ENCODE peak calls at places on chromosomes 1 and 21, in ten cellular contexts. W is uterus, Y is breast epithelium, Q is adrenal gland, B is HCT116, G is upper lobe of left lung, K is body of pancreas, S is tibial nerve, M is stomach, U is ovary. R is an unnamed sample. For H3K4me1, the result is how much of the 10 kb centered on the place peaks cover.

GRCh38 chr1:60970081-60970509 is 112.3 kb upstream of the NFIA start:
- DNase-seq in G (no peak), M (no peak), K (no peak), Q (no peak), B (no peak), S (no peak), W (no peak), Y (no peak), U (no peak), R (no peak)

GRCh38 chr1:153393926-153394325 is 3.1 kb upstream of the S100A8 start:
- DNase-seq in Y (peak), K (no peak), U (no peak), W (no peak), S (no peak), Q (no peak), M (no peak), B (no peak), G (peak), R (no peak)

GRCh38 chr1:93304716-93305138 is 41.0 kb upstream of the DR1 start:
- DNase-seq in Q (peak), Y (peak), U (no peak), B (peak), G (peak), W (peak), M (peak), K (peak), S (peak), R (no peak)

GRCh38 chr1:204377800-204378608 is 18.3 kb upstream of the PLEKHA6 start:
- DNase-seq in G (peak), B (no peak), M (peak), W (no peak), Q (no peak), K (peak), Y (no peak), S (no peak), U (no peak), R (no peak)

GRCh38 chr1:71561729-71562128 is 480.9 kb upstream of the ZRANB2 start:
- DNase-seq in S (no peak), G (no peak), U (no peak), B (no peak), M (no peak), W (no peak), K (no peak), Y (no peak), Q (no peak), R (no peak)

GRCh38 chr1:226943927-226944326 is 3.8 kb downstream of the COQ8A start:
- DNase-seq in K (no peak), Q (no peak), S (no peak), W (no peak), U (no peak), M (no peak), Y (no peak), B (no peak), G (no peak), R (no peak)

GRCh38 chr1:110509655-110510054 is 9.3 kb downstream of the KCNA10 start:
- DNase-seq in B (no peak), Q (no peak), G (no peak), W (no peak), K (no peak), S (no peak), M (no peak), U (no peak), Y (no peak), R (no peak)

GRCh38 chr1:170010443-170010842 is 64.1 kb downstream of the KIFAP3 start:
- DNase-seq in U (no peak), B (peak), Y (no peak), W (peak), G (no peak), Q (peak), K (peak), M (no peak), S (peak), R (no peak)

GRCh38 chr1:100249537-100250257 is at the start of gene DBT:
- DNase-seq in K (peak), G (peak), U (peak), M (peak), W (peak), S (peak), B (peak), Q (peak), Y (peak), R (peak)
- TF ChIP-seq POLR2A in K (peak), G (peak), U (peak), M (no peak), W (peak), S (peak), B (peak), Q (peak), Y (peak), R (peak)

GRCh38 chr1:82386365-82387069 is 585.8 kb downstream of the ADGRL2 start:
- DNase-seq in K (no peak), G (no peak), U (no peak), W (no peak), Q (no peak), M (no peak), Y (no peak), S (no peak), B (no peak), R (no peak)
- TF ChIP-seq CTCF in K (no peak), G (no peak), U (no peak), W (no peak), Q (no peak), M (no peak), Y (no peak), S (no peak), B (no peak), R (no peak)

DNA sequence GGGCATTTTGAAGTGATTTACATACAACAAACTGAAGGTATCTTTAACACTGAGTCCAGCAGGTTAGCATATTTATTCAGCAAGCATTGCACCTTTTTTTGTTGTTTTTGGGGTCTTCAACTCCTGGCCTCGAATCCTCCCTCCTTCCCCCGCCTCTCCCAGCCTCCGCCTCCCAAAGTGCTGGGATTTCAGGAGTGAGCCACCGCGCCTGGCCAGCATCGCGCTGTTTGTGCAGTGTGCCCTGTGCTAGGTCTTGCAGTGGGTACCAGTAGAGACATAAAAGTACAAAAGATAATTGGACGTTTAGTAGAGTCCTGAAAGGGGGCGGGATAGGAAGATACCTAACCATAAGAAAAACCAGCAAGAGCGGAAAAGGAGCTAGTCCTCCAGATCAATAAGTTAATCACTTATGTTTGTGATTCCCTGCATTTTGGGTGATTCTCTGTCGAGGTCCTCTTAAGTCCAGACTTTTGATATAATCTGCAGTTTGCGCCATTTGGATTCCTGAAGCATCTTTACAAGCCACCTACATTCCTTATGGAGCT is 111.8 kb downstream of the OSBPL9 start:
- DNase-seq in G (no peak), B (no peak), M (no peak), S (no peak), W (no peak), Q (no peak), U (no peak), K (no peak), Y (no peak), R (no peak)
- H3K4me1 ChIP-seq in G (under half), B (under half), M (under half), S (half or more), W (under half), Q (under half), U (under half), K (under half), Y (under half), R (half or more)

DNA sequence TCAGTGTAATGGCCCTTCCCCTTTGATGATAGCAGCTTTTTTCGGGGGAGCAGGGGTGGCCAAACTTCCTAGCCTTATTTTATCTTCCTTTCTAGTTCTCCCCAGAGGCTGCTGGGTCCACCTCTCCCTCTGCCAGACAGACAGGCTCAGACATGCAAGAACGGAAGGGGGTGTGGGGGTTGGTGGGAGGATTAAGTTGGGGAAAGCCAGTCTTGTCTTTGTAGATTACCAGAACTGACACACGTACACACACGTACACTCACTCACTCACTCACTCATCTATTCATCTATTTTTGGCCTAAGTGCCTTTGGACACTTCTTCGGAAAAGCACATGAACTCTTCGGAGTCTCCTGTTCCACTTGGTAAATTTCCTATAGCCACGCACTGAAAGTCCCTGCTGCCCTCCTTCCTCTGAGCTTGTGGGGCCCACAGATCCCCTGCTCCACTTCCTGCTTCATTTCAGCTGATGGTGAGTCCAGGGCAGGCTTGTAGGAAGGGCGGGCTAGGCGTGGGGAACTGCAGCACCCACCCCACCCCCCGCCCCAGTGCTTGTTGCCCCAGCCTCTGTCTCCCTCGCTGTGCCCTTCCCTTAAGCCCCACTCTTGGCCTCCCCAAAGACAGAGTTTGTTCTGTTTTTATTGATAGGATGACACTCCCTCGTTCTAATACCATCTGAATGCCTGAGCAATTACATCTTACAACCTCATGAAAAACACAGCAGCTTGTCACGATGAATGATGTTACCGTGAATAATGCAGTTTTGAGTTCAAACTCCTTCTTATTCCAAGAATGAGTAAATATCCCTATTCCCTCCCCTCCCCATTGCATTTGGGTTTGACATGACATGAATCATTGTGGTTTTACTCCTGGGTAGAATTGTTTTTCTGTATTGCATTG is 60.7 kb upstream of the ATP5PO start:
- DNase-seq in U (no peak), B (no peak), M (no peak), W (peak), Y (no peak), S (no peak), G (peak), Q (no peak), K (no peak), R (peak)
- TF ChIP-seq POLR2A in U (no peak), B (no peak), M (no peak), W (no peak), Y (no peak), S (no peak), G (no peak), Q (no peak), K (no peak), R (no peak)

DNA sequence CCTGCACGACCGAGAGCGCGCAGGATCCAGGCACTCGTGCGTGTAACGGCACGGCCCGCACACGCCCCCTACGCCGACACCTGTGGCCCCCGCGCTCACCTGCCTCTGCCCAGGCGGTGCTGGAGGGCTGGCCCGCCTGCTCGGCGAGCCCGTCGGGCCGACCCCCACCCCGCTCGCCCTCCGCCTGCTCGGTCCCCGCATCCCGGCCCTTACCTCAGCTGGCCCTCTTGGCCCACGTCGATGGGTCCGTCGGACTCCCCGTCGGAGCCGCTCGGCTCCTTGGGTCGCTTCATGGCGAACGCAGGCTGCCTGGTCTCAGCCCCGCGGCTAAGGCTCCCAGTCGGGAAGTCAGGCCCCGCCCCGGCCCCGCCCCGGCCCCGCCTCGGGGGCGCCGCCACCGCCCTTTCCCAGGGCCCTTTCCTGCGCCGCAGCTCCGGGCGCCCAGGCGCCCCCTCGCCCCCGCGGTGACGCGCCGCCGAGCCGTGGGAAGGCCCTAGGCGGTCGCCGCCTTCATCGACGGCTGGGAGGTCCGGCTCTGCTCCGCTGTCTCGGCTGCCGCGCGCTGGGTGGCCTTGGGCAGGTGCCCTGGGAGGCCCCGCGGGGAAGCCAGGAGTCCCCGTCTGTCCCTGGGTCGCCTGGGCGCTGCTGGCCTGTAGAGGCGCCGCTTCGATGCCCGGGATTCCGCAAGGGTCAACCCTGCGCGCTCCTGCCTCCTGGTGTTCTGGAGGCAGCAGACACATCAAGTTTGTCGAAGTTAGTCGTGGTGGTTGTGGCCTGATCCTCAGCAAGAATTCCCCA is at the start of gene HEYL:
- DNase-seq in M (peak), W (peak), S (peak), B (peak), K (peak), G (peak), Y (no peak), Q (peak), U (peak), R (peak)
- TF ChIP-seq CTCF in M (no peak), W (peak), S (no peak), B (peak), K (peak), G (peak), Y (no peak), Q (peak), U (peak), R (no peak)

DNA sequence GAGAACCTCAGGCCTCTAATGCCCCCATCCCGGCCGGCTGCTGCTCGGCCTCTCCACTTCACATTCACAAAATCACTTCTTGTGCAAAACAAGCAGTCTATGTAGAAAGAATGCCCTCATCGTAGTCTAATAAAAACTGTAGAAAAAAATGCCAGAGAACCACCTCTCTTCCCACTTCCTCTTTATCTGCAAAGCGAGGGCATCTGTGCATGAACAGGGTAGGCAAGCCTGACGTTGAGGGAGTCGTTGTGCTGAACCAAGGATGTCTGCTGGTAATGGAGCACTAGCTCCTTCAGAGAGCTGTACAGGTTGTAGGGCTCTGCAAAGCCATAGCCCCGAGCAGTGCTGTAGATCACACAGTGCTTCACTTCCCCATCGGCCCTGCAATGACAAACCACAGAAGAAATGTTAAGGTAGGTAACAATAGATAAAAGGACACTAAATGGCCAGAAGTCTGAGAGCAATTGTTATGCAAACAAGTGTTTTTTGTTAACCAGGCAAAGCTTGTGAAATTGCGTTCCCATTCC is 88.9 kb downstream of the PIK3R3 start:
- DNase-seq in Y (no peak), M (no peak), S (no peak), W (no peak), Q (no peak), K (no peak), B (no peak), U (no peak), G (no peak), R (no peak)
- H3K4me1 ChIP-seq in Y (under half), M (under half), S (under half), W (under half), Q (under half), K (under half), B (under half), U (under half), G (under half), R (under half)

GRCh38 chr1:15975805-15976680 is at the start of gene ZBTB17:
- DNase-seq in W (peak), Q (peak), U (peak), G (peak), Y (peak), B (peak), K (peak), S (peak), M (peak), R (peak)
- TF ChIP-seq POLR2A in W (peak), Q (peak), U (peak), G (peak), Y (peak), B (peak), K (peak), S (peak), M (no peak), R (peak)

GRCh38 chr1:237953238-237953637 is 62.5 kb upstream of the ZP4 start:
- DNase-seq in W (no peak), U (no peak), Q (no peak), Y (no peak), K (no peak), B (no peak), G (no peak), S (no peak), M (no peak), R (no peak)
- TF ChIP-seq CTCF in W (no peak), U (no peak), Q (no peak), Y (no peak), K (peak), B (no peak), G (no peak), S (no peak), M (no peak), R (no peak)

GRCh38 chr1:155966750-155967149 is 11.6 kb downstream of the ARHGEF2 start:
- DNase-seq in B (no peak), Q (no peak), K (no peak), W (no peak), U (no peak), S (no peak), M (no peak), G (no peak), Y (no peak), R (no peak)
- H3K4me1 ChIP-seq in B (under half), Q (half or more), K (under half), W (under half), U (under half), S (half or more), M (half or more), G (half or more), Y (under half), R (half or more)

GRCh38 chr1:18899363-18900049 is 2.8 kb downstream of the ALDH4A1 start:
- DNase-seq in U (no peak), Y (no peak), W (no peak), S (no peak), M (no peak), Q (no peak), K (no peak), B (no peak), G (no peak), R (no peak)

GRCh38 chr1:18900303-18900841 is 2.0 kb downstream of the ALDH4A1 start:
- DNase-seq in M (no peak), S (no peak), K (no peak), W (no peak), U (no peak), Y (no peak), B (no peak), Q (no peak), G (no peak), R (peak)

GRCh38 chr1:18901952-18902522 is 318 bp downstream of the ALDH4A1 start:
- DNase-seq in Q (no peak), M (no peak), G (peak), U (no peak), K (no peak), S (no peak), B (no peak), W (no peak), Y (peak), R (peak)

GRCh38 chr1:18902523-18903312 is at the start of gene ALDH4A1:
- DNase-seq in Q (peak), S (peak), B (peak), U (peak), K (peak), G (peak), M (peak), W (peak), Y (peak), R (peak)

DNA sequence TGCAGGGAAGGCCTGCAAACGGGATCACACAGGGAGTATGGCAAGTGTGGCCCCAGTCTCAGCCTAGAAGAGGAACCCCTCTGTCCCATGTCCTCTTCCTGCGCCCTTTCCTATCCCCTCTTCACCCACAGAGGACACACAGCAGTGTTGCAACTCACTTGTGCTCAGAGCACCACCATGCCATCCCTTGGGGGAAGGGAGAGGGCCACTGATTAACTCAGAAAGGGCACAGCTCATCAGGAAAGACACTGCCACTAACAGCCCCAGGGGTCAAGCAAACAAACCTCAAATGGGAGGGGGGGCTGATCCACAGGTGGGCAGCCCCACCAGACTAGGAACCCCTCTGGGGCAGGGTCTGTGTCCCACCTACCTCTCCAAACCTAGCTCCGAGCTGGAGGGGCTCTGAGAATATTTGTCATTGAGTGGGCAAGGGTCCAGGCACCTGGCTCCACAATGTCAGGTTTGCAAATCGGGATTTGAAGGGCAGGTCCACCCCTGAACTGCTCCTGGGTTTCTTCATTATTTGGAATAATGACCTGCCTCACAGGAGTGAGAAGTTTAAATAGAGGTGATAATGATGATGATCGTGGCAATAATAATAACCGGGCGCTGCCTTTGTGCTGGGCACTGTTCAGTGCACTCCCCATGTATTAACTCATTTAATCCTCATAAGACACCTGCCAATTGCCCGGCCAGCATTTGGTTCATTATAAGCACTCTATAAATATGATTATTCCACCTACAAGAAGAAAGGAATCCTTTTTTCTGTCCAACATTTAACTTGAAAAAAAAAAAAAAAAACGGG is 1.0 kb downstream of the ALDH4A1 start:
- DNase-seq in U (no peak), M (no peak), S (no peak), Q (no peak), B (no peak), W (no peak), G (no peak), Y (no peak), K (no peak), R (no peak)
- TF ChIP-seq POLR2A in U (no peak), M (no peak), S (no peak), Q (no peak), B (no peak), W (no peak), G (no peak), Y (no peak), K (no peak), R (no peak)

R was measured in gastrocnemius medialis.